ENCODE peak calls at places on chromosomes 2 and 18, in six cellular contexts. M, O, X, A, P and Q are unnamed samples.

GRCh38 chr18:77365667-77366066 is 116.0 kb downstream of the GALR1 start:
- DNase-seq in A (no peak), X (no peak), M (no peak), O (no peak), P (no peak), Q (no peak)

GRCh38 chr2:234107861-234108260 is 57.4 kb downstream of the SPP2 start:
- DNase-seq in O (no peak), X (no peak), M (no peak), P (no peak), A (no peak), Q (no peak)

GRCh38 chr2:221554769-221555510 is 17.2 kb downstream of the EPHA4 start:
- DNase-seq in P (peak; percentile 59), A (no peak), O (no peak), X (no peak), M (peak; percentile 42), Q (peak; percentile 42)

GRCh38 chr2:235694721-235695601 is 201.1 kb downstream of the AGAP1 start:
- DNase-seq in O (no peak), A (no peak), X (no peak), M (no peak), P (no peak), Q (no peak)

GRCh38 chr2:157874997-157875719 is 972 bp downstream of the ACVR1 start:
- DNase-seq in A (peak; percentile 70), M (peak; percentile 95), O (peak; percentile 6), X (peak; percentile 87), P (no peak), Q (peak; percentile 82)

GRCh38 chr2:42934568-42935258 is 142.3 kb upstream of the HAAO start:
- DNase-seq in O (no peak), A (no peak), P (no peak), X (no peak), M (no peak), Q (no peak)

GRCh38 chr18:62881509-62882016 is 166.2 kb downstream of the PHLPP1 start:
- DNase-seq in M (peak; percentile 98), A (peak; percentile 80), X (peak; percentile 95), P (peak; percentile 20), O (peak; percentile 10), Q (peak; percentile 89)

GRCh38 chr18:54215069-54215468 is 9.4 kb downstream of the MBD2 start:
- DNase-seq in X (peak; percentile 28), O (no peak), P (no peak), A (no peak), M (peak; percentile 46), Q (no peak)

GRCh38 chr2:36650031-36650430 is 46.5 kb upstream of the VIT start:
- DNase-seq in P (peak; percentile 70), A (peak; percentile 58), O (no peak), M (peak; percentile 90), X (peak; percentile 56), Q (peak; percentile 60)

GRCh38 chr18:6616981-6617380 is 112.5 kb upstream of the ARHGAP28 start:
- DNase-seq in X (no peak), P (no peak), O (no peak), A (no peak), M (no peak), Q (no peak)

GRCh38 chr2:31353121-31353520 is 61.4 kb downstream of the XDH start:
- DNase-seq in O (no peak), M (no peak), P (no peak), A (no peak), X (no peak), Q (no peak)

GRCh38 chr2:27356056-27356381 is 545 bp downstream of the GTF3C2 start:
- DNase-seq in A (no peak), X (no peak), P (no peak), M (peak; percentile 63), O (no peak), Q (peak; percentile 55)